ENCODE peak calls at places on chromosomes 13 and 19, in nine cellular contexts. A is PC-3; H is endodermal cell; U is CD8-positive, alpha-beta memory T cell; D is psoas muscle; Q is body of pancreas; T is fibroblast of lung; X is H1; W is CD8-positive, alpha-beta T cell. B is an unnamed sample. For H3K36me3 and H3K27me3, the result is how much of the 10 kb centered on the place peaks cover.

GRCh38 chr13:39353988-39354387 is 249.0 kb downstream of the LHFPL6 start:
- DNase-seq in H (no peak), T (peak), D (no peak), A (no peak), X (no peak), U (no peak), W (no peak), Q (no peak), B (no peak)

GRCh38 chr13:40181203-40181845 is 485.1 kb downstream of the FOXO1 start:
- DNase-seq in H (no peak), Q (peak), U (no peak), W (no peak), A (peak), T (peak), D (no peak), X (no peak), B (no peak)

GRCh38 chr19:10316229-10317044 is 622 bp upstream of the FDX2 start:
- DNase-seq in Q (peak), A (no peak), H (no peak), U (no peak), X (no peak), D (no peak), T (no peak), W (no peak), B (no peak)

GRCh38 chr19:5466814-5467291 is 11.6 kb downstream of the ZNRF4 start:
- DNase-seq in D (no peak), Q (no peak), A (no peak), T (no peak), X (no peak), W (no peak), U (no peak), H (no peak), B (no peak)

GRCh38 chr19:19096641-19097627 is 33.1 kb downstream of the SLC25A42 start:
- DNase-seq in W (no peak), T (no peak), X (no peak), Q (no peak), D (no peak), A (no peak), H (no peak), U (no peak), B (peak)

GRCh38 chr19:15297416-15298224 is 34.7 kb downstream of the BRD4 start:
- DNase-seq in U (peak), Q (peak), W (no peak), T (peak), A (peak), X (no peak), D (no peak), H (no peak), B (no peak)

GRCh38 chr19:16441661-16442071 is 30.1 kb downstream of the EPS15L1 start:
- DNase-seq in D (no peak), X (peak), A (peak), Q (no peak), T (no peak), H (peak), W (no peak), U (no peak), B (no peak)

GRCh38 chr19:10655457-10656312 is 1.5 kb downstream of the ILF3 start:
- DNase-seq in D (no peak), U (no peak), W (no peak), Q (peak), T (no peak), X (no peak), A (peak), H (peak), B (no peak)

GRCh38 chr19:10769533-10770491 is 51.9 kb downstream of the DNM2 start:
- DNase-seq in W (no peak), H (peak), X (no peak), D (peak), U (no peak), Q (peak), T (peak), A (peak), B (no peak)

GRCh38 chr19:51296331-51297093 is 14.9 kb upstream of the IGLON5 start:
- DNase-seq in U (no peak), Q (no peak), A (peak), H (peak), D (no peak), W (no peak), X (peak), T (no peak), B (no peak)

GRCh38 chr19:19224852-19225494 is 13.2 kb downstream of the NCAN start:
- DNase-seq in T (peak), W (peak), D (peak), U (peak), H (peak), X (peak), A (peak), Q (peak), B (peak)

GRCh38 chr13:97505022-97505421 is 71.1 kb downstream of the RAP2A start:
- DNase-seq in W (no peak), X (no peak), T (no peak), A (no peak), D (no peak), U (no peak), Q (no peak), H (no peak), B (no peak)

GRCh38 chr19:45576682-45577081 is 7.9 kb downstream of the OPA3 start:
- DNase-seq in D (no peak), W (no peak), U (no peak), H (no peak), Q (no peak), A (no peak), X (no peak), T (no peak), B (no peak)

GRCh38 chr13:73578251-73578875 is 519.6 kb downstream of the KLF5 start:
- DNase-seq in A (no peak), U (no peak), T (peak), W (no peak), Q (no peak), X (no peak), D (no peak), H (no peak), B (no peak)

GRCh38 chr19:4913996-4914735 is 4.9 kb downstream of the UHRF1 start:
- DNase-seq in Q (no peak), W (no peak), U (peak), D (no peak), X (no peak), A (peak), T (peak), H (no peak), B (peak)

GRCh38 chr19:5133986-5134595 is 165.2 kb downstream of the KDM4B start:
- DNase-seq in U (no peak), A (no peak), H (no peak), D (no peak), Q (no peak), T (no peak), W (no peak), X (no peak), B (no peak)

GRCh38 chr13:40651866-40652587 is 14.4 kb downstream of the FOXO1 start:
- DNase-seq in Q (no peak), X (peak), W (no peak), H (peak), T (no peak), A (no peak), U (no peak), D (no peak), B (no peak)

GRCh38 chr13:99605417-99606321 is 104.4 kb downstream of the TM9SF2 start:
- DNase-seq in Q (peak), W (no peak), T (no peak), H (peak), U (peak), X (peak), D (peak), A (peak), B (peak)

GRCh38 chr13:99018418-99019180 is 40.7 kb upstream of the DOCK9 start:
- DNase-seq in A (peak), D (no peak), Q (no peak), H (no peak), X (no peak), W (no peak), U (no peak), T (peak), B (no peak)

GRCh38 chr19:47467914-47468313 is 3.8 kb downstream of the SLC8A2 start:
- DNase-seq in A (no peak), Q (no peak), U (no peak), X (no peak), D (no peak), W (no peak), H (peak), T (no peak), B (no peak)

GRCh38 chr13:76882431-76882830 is 3.8 kb downstream of the KCTD12 start:
- DNase-seq in U (no peak), A (no peak), D (no peak), Q (no peak), X (no peak), T (peak), W (no peak), H (no peak), B (no peak)

GRCh38 chr19:37899453-37899852 is 6.9 kb downstream of the WDR87 start:
- DNase-seq in Q (no peak), A (no peak), H (no peak), T (no peak), X (no peak), D (no peak), W (no peak), U (no peak), B (no peak)

GRCh38 chr13:35884211-35884610 is 247.0 kb downstream of the DCLK1 start:
- DNase-seq in H (no peak), Q (no peak), A (no peak), W (no peak), D (no peak), U (no peak), T (no peak), X (no peak), B (no peak)

GRCh38 chr13:29702912-29703351 is 107.4 kb upstream of the SLC7A1 start:
- DNase-seq in D (peak), H (peak), X (no peak), W (no peak), T (peak), Q (no peak), U (no peak), A (no peak), B (no peak)

DNA sequence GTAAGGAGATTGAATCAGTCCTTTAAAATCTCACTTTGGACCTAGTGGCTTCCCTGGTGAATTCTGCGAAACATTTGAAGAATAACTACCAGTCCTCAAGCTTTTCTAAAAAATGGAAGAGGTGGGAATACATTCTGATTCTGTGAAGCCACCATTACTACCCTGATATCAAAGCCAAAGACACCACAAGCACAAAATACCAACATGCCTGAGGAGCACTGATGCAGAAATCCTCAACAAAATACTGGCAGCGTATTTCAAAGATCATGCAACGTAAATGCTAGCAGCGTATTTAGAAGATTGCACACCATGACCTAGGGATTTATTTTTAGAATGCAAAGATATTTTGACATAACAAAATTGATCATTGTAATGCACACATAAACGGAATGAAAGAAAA is 14.4 kb downstream of the ATP4B start:
- DNase-seq in A (no peak), X (no peak), Q (no peak), T (no peak), W (no peak), H (no peak), U (no peak), D (no peak), B (no peak)
- H3K36me3 ChIP-seq in A (under half), X (under half), Q (under half), T (under half), W (under half), H (under half), U (under half), D (under half), B (under half)

GRCh38 chr13:48588120-48588519 is 55.2 kb upstream of the RCBTB2 start:
- DNase-seq in Q (no peak), W (no peak), H (no peak), A (no peak), X (no peak), T (no peak), D (no peak), U (no peak), B (no peak)

GRCh38 chr13:48586591-48587103 is 53.8 kb upstream of the RCBTB2 start:
- DNase-seq in D (peak), W (no peak), U (no peak), Q (no peak), A (no peak), H (no peak), T (peak), X (no peak), B (no peak)

GRCh38 chr13:48583859-48584311 is 51.0 kb upstream of the RCBTB2 start:
- DNase-seq in T (no peak), Q (no peak), H (no peak), D (no peak), A (peak), U (no peak), X (no peak), W (no peak), B (no peak)

GRCh38 chr13:48582086-48582485 is 49.2 kb upstream of the RCBTB2 start:
- DNase-seq in W (no peak), H (no peak), T (no peak), D (no peak), A (no peak), Q (no peak), X (no peak), U (no peak), B (no peak)

GRCh38 chr13:48585456-48585840 is 52.6 kb upstream of the RCBTB2 start:
- DNase-seq in U (no peak), X (no peak), H (no peak), Q (no peak), T (peak), W (no peak), D (no peak), A (peak), B (no peak)
- H3K27me3 ChIP-seq in U (under half), X (under half), H (under half), Q (under half), T (under half), W (under half), D (under half), A (under half), B (under half)

DNA sequence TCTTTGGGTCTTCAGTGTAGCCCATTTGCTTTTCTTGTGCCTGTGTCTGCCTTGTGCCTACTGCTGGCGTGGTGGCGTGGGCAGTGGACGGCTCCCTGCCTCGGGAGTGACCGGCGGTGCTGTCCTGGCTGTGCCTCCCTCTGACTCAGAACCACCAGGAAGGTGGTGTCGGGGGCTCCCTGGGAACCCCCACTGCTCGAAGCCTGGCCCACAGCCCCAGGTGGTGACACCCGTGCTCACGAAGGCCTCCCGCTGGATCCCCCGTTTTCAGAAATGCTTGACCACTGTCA is 5.1 kb upstream of the AMH start:
- DNase-seq in U (no peak), D (no peak), X (no peak), A (no peak), T (no peak), W (no peak), H (no peak), Q (no peak), B (no peak)
- H3K36me3 ChIP-seq in U (under half), D (under half), X (under half), A (under half), T (under half), W (under half), H (half or more), Q (under half), B (under half)

GRCh38 chr13:113077566-113077952 is 28.0 kb upstream of the F7 start:
- DNase-seq in H (no peak), T (no peak), W (no peak), U (no peak), X (no peak), A (no peak), Q (no peak), D (peak), B (no peak)

GRCh38 chr13:113075711-113076110 is 29.9 kb upstream of the F7 start:
- DNase-seq in X (no peak), H (no peak), T (no peak), A (no peak), U (no peak), W (no peak), D (peak), Q (no peak), B (no peak)

GRCh38 chr13:113074876-113075275 is 30.7 kb upstream of the F7 start:
- DNase-seq in U (no peak), A (no peak), D (peak), H (no peak), X (no peak), Q (no peak), W (no peak), T (no peak), B (no peak)

GRCh38 chr13:113077953-113078894 is 27.4 kb upstream of the F7 start:
- DNase-seq in X (no peak), T (no peak), D (peak), H (no peak), U (no peak), Q (no peak), W (no peak), A (no peak), B (no peak)

DNA sequence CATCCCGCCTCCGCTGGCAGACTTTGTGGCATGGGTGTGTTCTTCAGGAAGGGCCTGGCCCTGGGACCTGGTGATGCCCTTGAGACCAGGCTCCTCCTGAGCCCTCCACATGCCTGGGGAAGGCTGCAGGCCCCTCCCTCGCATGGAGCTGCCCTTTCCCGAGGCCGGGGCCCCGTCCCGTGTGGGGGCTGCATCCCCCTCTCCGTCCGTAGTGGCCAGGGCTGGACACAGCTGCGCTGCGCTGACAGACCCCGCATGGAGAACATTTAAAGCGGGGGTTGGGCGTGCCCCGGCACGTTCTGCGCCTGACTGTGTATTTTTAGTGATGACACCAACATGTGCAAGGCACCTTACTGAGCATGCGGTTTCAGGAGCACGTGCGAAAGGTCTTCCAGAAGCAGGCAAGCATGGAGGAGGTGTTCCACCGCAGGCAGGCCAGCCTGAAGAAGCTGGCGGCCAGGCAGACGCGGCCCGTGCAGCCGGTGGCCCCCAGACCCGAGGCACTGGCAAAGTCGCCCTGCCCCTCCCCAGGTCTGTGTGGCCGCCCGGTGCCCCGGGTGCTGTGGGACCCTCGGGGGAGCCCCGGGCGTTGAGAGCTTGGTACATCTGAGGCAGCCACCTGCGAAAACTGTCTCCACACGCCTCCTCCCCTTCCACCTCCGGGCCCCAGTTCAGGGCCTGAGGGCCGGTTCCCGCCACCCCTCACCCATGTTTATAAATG is 28.8 kb upstream of the F7 start:
- DNase-seq in U (no peak), A (no peak), W (no peak), X (no peak), Q (no peak), T (no peak), D (peak), H (no peak), B (no peak)
- H3K27me3 ChIP-seq in U (under half), A (under half), W (under half), X (under half), Q (under half), T (under half), D (under half), H (under half), B (under half)